ENCODE peak calls at places on chromosomes 16 and 17, in eight cellular contexts. One of them, this sample, is unnamed.
A peak's percentile ranks its signal among the peaks of the same experiment; 100 is the strongest.

GRCh38 chr17:17774009-17774881 is 62.5 kb downstream of the SREBF1 start:
- DNase-seq in aorta: peak; percentile 62
- DNase-seq in GF-D8: no peak
- DNase-seq in dorsolateral prefrontal cortex: no peak
- DNase-seq in BJ: no peak
- DNase-seq in GM12865: no peak
- DNase-seq in kidney glomerular epithelial cell: peak; percentile 27
- DNase-seq in ascending aorta: no peak
- DNase-seq in this sample: no peak

GRCh38 chr16:10979717-10980601 is 35.6 kb downstream of the CLEC16A start:
- DNase-seq in GM12865: no peak
- DNase-seq in kidney glomerular epithelial cell: no peak
- DNase-seq in aorta: peak; percentile 79
- DNase-seq in ascending aorta: peak; percentile 72
- DNase-seq in GF-D8: peak; percentile 10
- DNase-seq in BJ: peak; percentile 78
- DNase-seq in dorsolateral prefrontal cortex: peak; percentile 44
- DNase-seq in this sample: peak; percentile 48

GRCh38 chr16:50036426-50036825 is 11.4 kb downstream of the CNEP1R1 start:
- DNase-seq in GM12865: no peak
- DNase-seq in aorta: no peak
- DNase-seq in BJ: no peak
- DNase-seq in ascending aorta: no peak
- DNase-seq in GF-D8: no peak
- DNase-seq in dorsolateral prefrontal cortex: no peak
- DNase-seq in kidney glomerular epithelial cell: no peak
- DNase-seq in this sample: no peak

GRCh38 chr17:44273607-44274006 is 5.7 kb upstream of the SLC4A1 start:
- DNase-seq in ascending aorta: no peak
- DNase-seq in BJ: no peak
- DNase-seq in aorta: no peak
- DNase-seq in GM12865: no peak
- DNase-seq in GF-D8: no peak
- DNase-seq in dorsolateral prefrontal cortex: no peak
- DNase-seq in kidney glomerular epithelial cell: no peak
- DNase-seq in this sample: no peak

GRCh38 chr16:15435216-15435864 is 952 bp downstream of the BMERB1 start:
- DNase-seq in GM12865: no peak
- DNase-seq in aorta: no peak
- DNase-seq in kidney glomerular epithelial cell: no peak
- DNase-seq in ascending aorta: no peak
- DNase-seq in dorsolateral prefrontal cortex: no peak
- DNase-seq in GF-D8: no peak
- DNase-seq in BJ: no peak
- DNase-seq in this sample: no peak

GRCh38 chr17:82528484-82529265 is 9.1 kb downstream of the FOXK2 start:
- DNase-seq in kidney glomerular epithelial cell: peak; percentile 58
- DNase-seq in GM12865: peak; percentile 35
- DNase-seq in dorsolateral prefrontal cortex: peak; percentile 64
- DNase-seq in BJ: no peak
- DNase-seq in ascending aorta: no peak
- DNase-seq in GF-D8: no peak
- DNase-seq in aorta: peak; percentile 63
- DNase-seq in this sample: peak; percentile 75

GRCh38 chr16:66020642-66021041 is 345.8 kb upstream of the CDH5 start:
- DNase-seq in GF-D8: no peak
- DNase-seq in aorta: no peak
- DNase-seq in BJ: no peak
- DNase-seq in kidney glomerular epithelial cell: no peak
- DNase-seq in GM12865: peak; percentile 84
- DNase-seq in dorsolateral prefrontal cortex: no peak
- DNase-seq in ascending aorta: no peak
- DNase-seq in this sample: no peak

GRCh38 chr16:57619606-57620315 is 8.7 kb upstream of the ADGRG1 start:
- DNase-seq in GM12865: no peak
- DNase-seq in ascending aorta: no peak
- DNase-seq in kidney glomerular epithelial cell: no peak
- DNase-seq in GF-D8: no peak
- DNase-seq in aorta: peak; percentile 20
- DNase-seq in BJ: no peak
- DNase-seq in dorsolateral prefrontal cortex: no peak
- DNase-seq in this sample: peak; percentile 27

GRCh38 chr16:67104061-67104460 is 5.7 kb upstream of the PHAF1 start:
- DNase-seq in GF-D8: no peak
- DNase-seq in aorta: no peak
- DNase-seq in ascending aorta: no peak
- DNase-seq in GM12865: peak; percentile 14
- DNase-seq in kidney glomerular epithelial cell: peak; percentile 19
- DNase-seq in BJ: no peak
- DNase-seq in dorsolateral prefrontal cortex: no peak
- DNase-seq in this sample: no peak

GRCh38 chr16:9845661-9846361 is 336.4 kb downstream of the GRIN2A start:
- DNase-seq in aorta: no peak
- DNase-seq in GF-D8: no peak
- DNase-seq in kidney glomerular epithelial cell: peak; percentile 9
- DNase-seq in BJ: no peak
- DNase-seq in dorsolateral prefrontal cortex: no peak
- DNase-seq in ascending aorta: no peak
- DNase-seq in GM12865: no peak
- DNase-seq in this sample: no peak

GRCh38 chr16:70391881-70392481 is 45.3 kb downstream of the DDX19A start:
- DNase-seq in BJ: peak; percentile 46
- DNase-seq in kidney glomerular epithelial cell: no peak
- DNase-seq in ascending aorta: no peak
- DNase-seq in GF-D8: no peak
- DNase-seq in dorsolateral prefrontal cortex: peak; percentile 89
- DNase-seq in GM12865: no peak
- DNase-seq in aorta: peak; percentile 55
- DNase-seq in this sample: no peak

GRCh38 chr16:81624718-81625543 is 154.2 kb upstream of the PLCG2 start:
- DNase-seq in ascending aorta: no peak
- DNase-seq in aorta: no peak
- DNase-seq in BJ: no peak
- DNase-seq in kidney glomerular epithelial cell: no peak
- DNase-seq in GM12865: peak; percentile 27
- DNase-seq in dorsolateral prefrontal cortex: no peak
- DNase-seq in GF-D8: no peak
- DNase-seq in this sample: no peak

This sample was measured in Right ventricle myocardium superior.